ENCODE peak calls at places on chromosome 12, in four cellular contexts. H is stomach, X is uterus, J is K562. V is an unnamed sample.
A peak's percentile ranks its signal among the peaks of the same experiment; 100 is the strongest.

GRCh38 chr12:57693659-57694458 is at the start of gene OS9:
- DNase-seq in H (peak; percentile 95), X (peak; percentile 99), J (peak; percentile 99), V (peak; percentile 100)

GRCh38 chr12:1093166-1093751 is 102.2 kb downstream of the ERC1 start:
- DNase-seq in H (no peak), X (no peak), J (peak; percentile 57), V (no peak)

GRCh38 chr12:94047781-94048567 is 100.4 kb upstream of the PLXNC1 start:
- DNase-seq in H (no peak), X (no peak), J (no peak), V (no peak)

GRCh38 chr12:9673404-9674225 is 4.1 kb downstream of the CLEC2D start:
- DNase-seq in H (no peak), X (peak; percentile 54), J (peak; percentile 81), V (no peak)

GRCh38 chr12:29428630-29429029 is 47.7 kb upstream of the ERGIC2 start:
- DNase-seq in H (no peak), X (no peak), J (peak; percentile 6), V (no peak)

GRCh38 chr12:8036366-8036765 is 3.9 kb downstream of the FOXJ2 start:
- DNase-seq in H (peak; percentile 79), X (no peak), J (no peak), V (no peak)

GRCh38 chr12:30420561-30420960 is 275.1 kb downstream of the IPO8 start:
- DNase-seq in H (no peak), X (no peak), J (no peak), V (no peak)

GRCh38 chr12:65925626-65926025 is 101.3 kb downstream of the HMGA2 start:
- DNase-seq in H (no peak), X (no peak), J (no peak), V (no peak)

GRCh38 chr12:62472472-62472871 is 5.8 kb downstream of the MON2 start:
- DNase-seq in H (no peak), X (no peak), J (peak; percentile 15), V (no peak)

GRCh38 chr12:67579662-67580003 is 68.9 kb upstream of the DYRK2 start:
- DNase-seq in H (no peak), X (no peak), J (no peak), V (no peak)

GRCh38 chr12:48853228-48853688 is 1.3 kb upstream of the DDX23 start:
- DNase-seq in H (peak; percentile 95), X (peak; percentile 92), J (peak; percentile 93), V (no peak)

GRCh38 chr12:100141998-100142850 is 450 bp downstream of the BLTP3B start:
- DNase-seq in H (peak; percentile 75), X (peak; percentile 46), J (peak; percentile 58), V (no peak)

GRCh38 chr12:126936181-126936851 is 1330.7 kb upstream of the TMEM132C start:
- DNase-seq in H (no peak), X (no peak), J (no peak), V (no peak)

GRCh38 chr12:85280138-85280983 is at the start of gene ALX1:
- DNase-seq in H (no peak), X (no peak), J (no peak), V (no peak)

GRCh38 chr12:6974180-6974579 is 3.5 kb downstream of the EMG1 start:
- DNase-seq in H (no peak), X (no peak), J (no peak), V (no peak)
- TF ChIP-seq POLR2A in H (no peak), X (no peak), J (peak; percentile 10), V (no peak)

GRCh38 chr12:105414088-105414487 is 83.6 kb downstream of the C12orf75 start:
- DNase-seq in H (no peak), X (no peak), J (no peak), V (no peak)

GRCh38 chr12:105406497-105406896 is 76.0 kb downstream of the C12orf75 start:
- DNase-seq in H (no peak), X (no peak), J (no peak), V (no peak)

GRCh38 chr12:105409286-105409685 is 78.8 kb downstream of the C12orf75 start:
- DNase-seq in H (no peak), X (no peak), J (no peak), V (no peak)

GRCh38 chr12:105409881-105410471 is 79.5 kb downstream of the C12orf75 start:
- DNase-seq in H (peak; percentile 26), X (peak; percentile 39), J (no peak), V (no peak)
- H3K4me3 ChIP-seq in H (no peak overlapping the region), X (no peak overlapping the region), J (no peak overlapping the region), V (no peak overlapping the region)

GRCh38 chr12:2963760-2964292 is 4.6 kb downstream of the TEAD4 start:
- DNase-seq in H (no peak), X (peak; percentile 45), J (no peak), V (no peak)
- TF ChIP-seq POLR2A in H (no peak), X (no peak), J (no peak), V (no peak)

GRCh38 chr12:132400011-132400641 is 70.7 kb upstream of the GALNT9 start:
- DNase-seq in H (no peak), X (no peak), J (no peak), V (no peak)
- H3K4me3 ChIP-seq in H (no peak overlapping the region), X (no peak overlapping the region), J (no peak overlapping the region), V (no peak overlapping the region)

DNA sequence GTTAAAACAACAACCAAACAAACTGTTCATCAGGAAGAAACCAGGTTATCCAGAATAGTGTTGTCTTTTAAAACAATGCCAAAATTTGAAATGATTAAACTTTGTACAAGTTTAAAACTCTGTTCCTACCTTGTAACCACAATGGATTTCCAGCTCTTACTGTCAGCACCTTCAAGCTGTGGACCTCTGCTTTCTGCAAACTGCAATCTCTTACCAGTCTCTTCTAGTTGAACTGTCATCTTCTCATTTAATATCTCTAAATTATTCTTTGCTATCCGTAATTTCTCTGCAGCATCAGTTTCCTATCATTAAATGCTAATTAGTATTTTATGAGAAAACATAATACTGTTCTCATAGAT is 29.5 kb upstream of the C12orf50 start:
- DNase-seq in H (no peak), X (no peak), J (no peak), V (no peak)
- TF ChIP-seq POLR2A in H (no peak), X (no peak), J (no peak), V (no peak)

V was measured in vagina.